ENCODE peak calls at places on chromosomes 11 and 22, in eight cellular contexts. One of them, this sample, is unnamed.

GRCh38 chr11:44980533-44981427 is 30.1 kb upstream of the TP53I11 start:
- DNase-seq in tibial nerve: no peak
- DNase-seq in BJ: no peak
- DNase-seq in iris pigment epithelial cell: no peak
- DNase-seq in WTC11: no peak
- DNase-seq in H54: no peak
- DNase-seq in NCI-H1105 treated with DMSO at 0.1 percent for 48 hours: no peak
- DNase-seq in adipocyte: no peak
- DNase-seq in this sample: no peak

GRCh38 chr22:45597460-45598192 is 74.0 kb upstream of the ATXN10 start:
- DNase-seq in tibial nerve: no peak
- DNase-seq in BJ: no peak
- DNase-seq in iris pigment epithelial cell: no peak
- DNase-seq in WTC11: no peak
- DNase-seq in H54: no peak
- DNase-seq in NCI-H1105 treated with DMSO at 0.1 percent for 48 hours: no peak
- DNase-seq in adipocyte: no peak
- DNase-seq in this sample: no peak

GRCh38 chr11:71948314-71949027 is 19.6 kb downstream of the RNF121 start:
- DNase-seq in tibial nerve: no peak
- DNase-seq in BJ: no peak
- DNase-seq in iris pigment epithelial cell: peak; percentile 19
- DNase-seq in WTC11: no peak
- DNase-seq in H54: no peak
- DNase-seq in NCI-H1105 treated with DMSO at 0.1 percent for 48 hours: no peak
- DNase-seq in adipocyte: no peak
- DNase-seq in this sample: no peak

GRCh38 chr11:7004482-7004881 is 15.7 kb downstream of the ZNF214 start:
- DNase-seq in tibial nerve: no peak
- DNase-seq in BJ: peak; percentile 39
- DNase-seq in iris pigment epithelial cell: peak; percentile 35
- DNase-seq in WTC11: no peak
- DNase-seq in H54: no peak
- DNase-seq in NCI-H1105 treated with DMSO at 0.1 percent for 48 hours: no peak
- DNase-seq in adipocyte: no peak
- DNase-seq in this sample: no peak

GRCh38 chr22:33389927-33390326 is 331.7 kb upstream of the SYN3 start:
- DNase-seq in tibial nerve: no peak
- DNase-seq in BJ: no peak
- DNase-seq in iris pigment epithelial cell: no peak
- DNase-seq in WTC11: no peak
- DNase-seq in H54: no peak
- DNase-seq in NCI-H1105 treated with DMSO at 0.1 percent for 48 hours: peak; percentile 37
- DNase-seq in adipocyte: peak; percentile 20
- DNase-seq in this sample: no peak

GRCh38 chr22:40469181-40469580 is 98.8 kb downstream of the SGSM3 start:
- DNase-seq in tibial nerve: no peak
- DNase-seq in BJ: no peak
- DNase-seq in iris pigment epithelial cell: no peak
- DNase-seq in WTC11: no peak
- DNase-seq in H54: no peak
- DNase-seq in NCI-H1105 treated with DMSO at 0.1 percent for 48 hours: no peak
- DNase-seq in adipocyte: no peak
- DNase-seq in this sample: no peak

GRCh38 chr22:27336151-27337090 is 465.1 kb downstream of the MN1 start:
- DNase-seq in tibial nerve: no peak
- DNase-seq in BJ: no peak
- DNase-seq in iris pigment epithelial cell: no peak
- DNase-seq in WTC11: no peak
- DNase-seq in H54: no peak
- DNase-seq in NCI-H1105 treated with DMSO at 0.1 percent for 48 hours: no peak
- DNase-seq in adipocyte: no peak
- DNase-seq in this sample: no peak

GRCh38 chr22:28943501-28943879 is 60.1 kb downstream of the ZNRF3 start:
- DNase-seq in tibial nerve: no peak
- DNase-seq in BJ: no peak
- DNase-seq in iris pigment epithelial cell: no peak
- DNase-seq in WTC11: no peak
- DNase-seq in H54: no peak
- DNase-seq in NCI-H1105 treated with DMSO at 0.1 percent for 48 hours: no peak
- DNase-seq in adipocyte: no peak
- DNase-seq in this sample: no peak

GRCh38 chr11:8709002-8709672 is 26.5 kb downstream of the RPL27A start:
- DNase-seq in tibial nerve: peak; percentile 85
- DNase-seq in BJ: peak; percentile 96
- DNase-seq in iris pigment epithelial cell: no peak
- DNase-seq in WTC11: peak; percentile 40
- DNase-seq in H54: no peak
- DNase-seq in NCI-H1105 treated with DMSO at 0.1 percent for 48 hours: no peak
- DNase-seq in adipocyte: peak; percentile 97
- DNase-seq in this sample: peak; percentile 97

GRCh38 chr11:1342946-1343345 is 33.5 kb upstream of the TOLLIP start:
- DNase-seq in tibial nerve: no peak
- DNase-seq in BJ: no peak
- DNase-seq in iris pigment epithelial cell: no peak
- DNase-seq in WTC11: no peak
- DNase-seq in H54: no peak
- DNase-seq in NCI-H1105 treated with DMSO at 0.1 percent for 48 hours: no peak
- DNase-seq in adipocyte: no peak
- DNase-seq in this sample: no peak

GRCh38 chr22:31122196-31122531 is 602 bp upstream of the INPP5J start:
- DNase-seq in tibial nerve: no peak
- DNase-seq in BJ: no peak
- DNase-seq in iris pigment epithelial cell: no peak
- DNase-seq in WTC11: no peak
- DNase-seq in H54: no peak
- DNase-seq in NCI-H1105 treated with DMSO at 0.1 percent for 48 hours: no peak
- DNase-seq in adipocyte: no peak
- DNase-seq in this sample: no peak

GRCh38 chr22:47119181-47119580 is 356.7 kb downstream of the TBC1D22A start:
- DNase-seq in tibial nerve: no peak
- DNase-seq in BJ: no peak
- DNase-seq in iris pigment epithelial cell: no peak
- DNase-seq in WTC11: no peak
- DNase-seq in H54: no peak
- DNase-seq in NCI-H1105 treated with DMSO at 0.1 percent for 48 hours: no peak
- DNase-seq in adipocyte: no peak
- DNase-seq in this sample: no peak

GRCh38 chr11:19821412-19821875 is 108.8 kb downstream of the NAV2 start:
- DNase-seq in tibial nerve: no peak
- DNase-seq in BJ: no peak
- DNase-seq in iris pigment epithelial cell: peak; percentile 6
- DNase-seq in WTC11: no peak
- DNase-seq in H54: no peak
- DNase-seq in NCI-H1105 treated with DMSO at 0.1 percent for 48 hours: no peak
- DNase-seq in adipocyte: no peak
- DNase-seq in this sample: no peak

GRCh38 chr22:48489551-48490512 is 1337.8 kb downstream of the BRD1 start:
- DNase-seq in tibial nerve: no peak
- DNase-seq in BJ: no peak
- DNase-seq in iris pigment epithelial cell: no peak
- DNase-seq in WTC11: no peak
- DNase-seq in H54: no peak
- DNase-seq in NCI-H1105 treated with DMSO at 0.1 percent for 48 hours: no peak
- DNase-seq in adipocyte: peak; percentile 30
- DNase-seq in this sample: no peak

GRCh38 chr11:43941257-43941879 is 1.1 kb upstream of the C11orf96 start:
- DNase-seq in tibial nerve: no peak
- DNase-seq in BJ: no peak
- DNase-seq in iris pigment epithelial cell: no peak
- DNase-seq in WTC11: no peak
- DNase-seq in H54: no peak
- DNase-seq in NCI-H1105 treated with DMSO at 0.1 percent for 48 hours: no peak
- DNase-seq in adipocyte: peak; percentile 23
- DNase-seq in this sample: no peak

GRCh38 chr22:26276530-26277200 is 107.4 kb downstream of the SEZ6L start:
- DNase-seq in tibial nerve: no peak
- DNase-seq in BJ: no peak
- DNase-seq in iris pigment epithelial cell: no peak
- DNase-seq in WTC11: no peak
- DNase-seq in H54: no peak
- DNase-seq in NCI-H1105 treated with DMSO at 0.1 percent for 48 hours: no peak
- DNase-seq in adipocyte: no peak
- DNase-seq in this sample: no peak

GRCh38 chr11:47950396-47950795 is 30.0 kb upstream of the PTPRJ start:
- DNase-seq in tibial nerve: no peak
- DNase-seq in BJ: no peak
- DNase-seq in iris pigment epithelial cell: peak; percentile 64
- DNase-seq in WTC11: no peak
- DNase-seq in H54: no peak
- DNase-seq in NCI-H1105 treated with DMSO at 0.1 percent for 48 hours: no peak
- DNase-seq in adipocyte: no peak
- DNase-seq in this sample: no peak